ENCODE peak calls at places on chromosomes 6 and 20, in eight cellular contexts. T is A549; K is CD8-positive, alpha-beta memory T cell; N is left ventricle myocardium inferior; C is fibroblast of pulmonary artery; E is IMR-90; O is heart right ventricle; Z is HL-60. Y is an unnamed sample.

GRCh38 chr6:168616807-168617756 is 176.1 kb downstream of the SMOC2 start:
- DNase-seq in T (peak; percentile 10), K (no peak), N (no peak), C (no peak), E (no peak), O (no peak), Z (no peak), Y (no peak)

GRCh38 chr6:7323074-7323473 is 10.1 kb upstream of the SSR1 start:
- DNase-seq in T (no peak), K (no peak), N (no peak), C (no peak), E (no peak), O (no peak), Z (no peak), Y (no peak)

GRCh38 chr20:48467622-48468021 is 360.2 kb downstream of the PREX1 start:
- DNase-seq in T (no peak), K (peak; percentile 40), N (no peak), C (no peak), E (no peak), O (no peak), Z (peak; percentile 14), Y (peak; percentile 20)

GRCh38 chr6:2432258-2432657 is 186.9 kb upstream of the GMDS start:
- DNase-seq in T (peak; percentile 51), K (no peak), N (no peak), C (peak; percentile 72), E (peak; percentile 97), O (no peak), Z (no peak), Y (no peak)

GRCh38 chr6:108502826-108503225 is 57.9 kb upstream of the FOXO3 start:
- DNase-seq in T (no peak), K (no peak), N (no peak), C (no peak), E (no peak), O (no peak), Z (peak; percentile 11), Y (peak; percentile 23)

GRCh38 chr6:148758492-148758891 is 11.7 kb downstream of the UST start:
- DNase-seq in T (no peak), K (no peak), N (no peak), C (no peak), E (no peak), O (no peak), Z (peak; percentile 91), Y (peak; percentile 77)

GRCh38 chr6:127186889-127187288 is 68.4 kb downstream of the RSPO3 start:
- DNase-seq in T (peak; percentile 31), K (peak; percentile 3), N (peak; percentile 78), C (no peak), E (no peak), O (peak; percentile 69), Z (peak; percentile 82), Y (no peak)

GRCh38 chr20:34216382-34216742 is 24.9 kb upstream of the ASIP start:
- DNase-seq in T (no peak), K (no peak), N (no peak), C (no peak), E (no peak), O (no peak), Z (no peak), Y (no peak)

GRCh38 chr6:33162471-33162870 is 29.8 kb downstream of the COL11A2 start:
- DNase-seq in T (no peak), K (no peak), N (no peak), C (no peak), E (no peak), O (no peak), Z (no peak), Y (no peak)

GRCh38 chr6:112150363-112150762 is 63.0 kb downstream of the FAM229B start:
- DNase-seq in T (peak; percentile 1), K (no peak), N (no peak), C (no peak), E (peak; percentile 47), O (no peak), Z (no peak), Y (no peak)

GRCh38 chr20:14879020-14879697 is 541.7 kb upstream of the FLRT3 start:
- DNase-seq in T (peak; percentile 91), K (no peak), N (no peak), C (peak; percentile 70), E (peak; percentile 24), O (no peak), Z (no peak), Y (no peak)

GRCh38 chr20:61628901-61629300 is 376.8 kb downstream of the CDH4 start:
- DNase-seq in T (no peak), K (no peak), N (no peak), C (no peak), E (no peak), O (no peak), Z (no peak), Y (no peak)

GRCh38 chr6:72425003-72425681 is 196.7 kb upstream of the KCNQ5 start:
- DNase-seq in T (no peak), K (no peak), N (no peak), C (peak; percentile 50), E (peak; percentile 93), O (no peak), Z (no peak), Y (no peak)

GRCh38 chr6:125913864-125914351 is 42.7 kb upstream of the HINT3 start:
- DNase-seq in T (peak; percentile 93), K (no peak), N (no peak), C (peak; percentile 92), E (peak; percentile 100), O (no peak), Z (no peak), Y (no peak)

GRCh38 chr6:169975701-169976100 is 224.3 kb downstream of the ERMARD start:
- DNase-seq in T (no peak), K (no peak), N (no peak), C (no peak), E (no peak), O (no peak), Z (no peak), Y (no peak)

GRCh38 chr6:113969888-113970807 is 800 bp downstream of the HDAC2 start:
- DNase-seq in T (peak; percentile 27), K (peak; percentile 30), N (peak; percentile 60), C (peak; percentile 35), E (peak; percentile 35), O (peak; percentile 62), Z (peak; percentile 61), Y (no peak)

DNA sequence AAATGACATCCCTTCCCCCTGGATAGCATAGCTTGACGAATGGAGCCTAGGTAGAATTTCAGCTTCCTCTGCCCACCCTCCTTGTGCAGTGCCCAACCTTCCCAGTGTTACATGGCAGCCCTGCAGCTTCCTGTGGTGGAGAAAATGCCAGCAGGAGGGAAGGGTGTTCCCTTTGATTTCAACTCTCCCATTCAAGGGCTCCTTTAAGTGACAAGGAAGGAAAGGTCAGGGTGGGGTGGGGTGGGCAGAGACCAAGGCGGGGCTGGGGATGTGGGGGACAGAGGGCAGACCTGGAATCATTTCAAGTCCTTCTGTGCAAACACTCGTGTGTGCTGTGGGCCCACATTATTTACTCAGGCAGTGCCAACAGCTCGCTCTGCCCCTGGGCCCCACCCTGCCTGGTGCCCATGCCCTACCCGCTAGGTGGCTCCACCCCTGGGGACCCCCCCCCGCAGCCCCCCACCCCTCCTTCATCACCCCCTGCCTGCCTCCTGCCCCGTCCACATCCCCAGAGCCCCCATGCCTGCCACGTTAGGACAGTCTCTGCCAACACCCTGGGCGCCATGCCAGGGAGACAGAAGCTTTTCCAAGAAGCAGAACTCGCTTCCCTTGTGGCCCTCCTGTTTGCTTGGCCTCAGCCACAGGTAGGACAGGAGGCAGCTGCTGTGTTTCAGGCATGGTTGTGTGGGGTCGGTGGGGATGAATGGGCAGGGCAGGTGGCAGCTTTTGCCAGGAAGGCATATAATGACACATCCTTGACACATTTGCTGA is 9.4 kb downstream of the SPDEF start:
- DNase-seq in T (peak; percentile 73), K (no peak), N (peak; percentile 54), C (peak; percentile 19), E (no peak), O (peak; percentile 66), Z (no peak), Y (no peak)
- H3K4me3 ChIP-seq in T (no peak overlapping the region), K (no peak overlapping the region), N (no peak overlapping the region), C (no peak overlapping the region), E (no peak overlapping the region), O (no peak overlapping the region), Z (no peak overlapping the region), Y (no peak overlapping the region)

GRCh38 chr6:11970114-11970513 is 42.0 kb upstream of the HIVEP1 start:
- DNase-seq in T (no peak), K (no peak), N (no peak), C (no peak), E (no peak), O (no peak), Z (no peak), Y (no peak)

GRCh38 chr6:11972270-11972669 is 39.8 kb upstream of the HIVEP1 start:
- DNase-seq in T (no peak), K (no peak), N (no peak), C (no peak), E (no peak), O (no peak), Z (no peak), Y (peak; percentile 7)

GRCh38 chr6:11968241-11968806 is 43.8 kb upstream of the HIVEP1 start:
- DNase-seq in T (no peak), K (no peak), N (no peak), C (no peak), E (no peak), O (no peak), Z (no peak), Y (no peak)

GRCh38 chr6:11971154-11971553 is 41.0 kb upstream of the HIVEP1 start:
- DNase-seq in T (no peak), K (no peak), N (no peak), C (peak; percentile 90), E (peak; percentile 94), O (no peak), Z (no peak), Y (no peak)

GRCh38 chr6:11969092-11969491 is 43.0 kb upstream of the HIVEP1 start:
- DNase-seq in T (no peak), K (no peak), N (no peak), C (peak; percentile 88), E (peak; percentile 54), O (no peak), Z (no peak), Y (no peak)
- H3K4me3 ChIP-seq in T (no peak overlapping the region), K (no peak overlapping the region), N (peak overlapping the region; percentile 38), C (peak overlapping the region; percentile 45), E (no peak overlapping the region), O (peak overlapping the region; percentile 31), Z (no peak overlapping the region), Y (no peak overlapping the region)

DNA sequence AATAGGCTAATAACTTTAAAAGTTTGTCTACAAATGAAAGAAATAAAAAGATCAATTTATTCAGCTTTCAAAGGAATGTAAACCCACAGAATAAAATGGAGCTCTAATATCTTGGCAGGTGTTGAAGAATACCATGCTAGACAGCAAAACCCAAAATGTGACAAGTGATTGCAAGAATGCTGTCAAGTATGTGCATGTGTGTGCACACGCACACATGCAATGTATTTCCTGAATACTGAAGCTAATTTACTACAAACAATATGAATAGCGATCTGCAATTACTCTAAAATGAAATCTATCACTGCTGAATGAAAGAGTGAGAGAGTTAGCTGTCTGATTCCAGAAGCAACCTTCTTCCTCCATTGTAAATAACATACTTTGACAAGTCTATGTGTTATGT is 179.2 kb upstream of the HSF2 start:
- DNase-seq in T (no peak), K (no peak), N (no peak), C (no peak), E (no peak), O (no peak), Z (no peak), Y (no peak)
- H3K4me3 ChIP-seq in T (no peak overlapping the region), K (no peak overlapping the region), N (no peak overlapping the region), C (no peak overlapping the region), E (no peak overlapping the region), O (no peak overlapping the region), Z (no peak overlapping the region), Y (no peak overlapping the region)

DNA sequence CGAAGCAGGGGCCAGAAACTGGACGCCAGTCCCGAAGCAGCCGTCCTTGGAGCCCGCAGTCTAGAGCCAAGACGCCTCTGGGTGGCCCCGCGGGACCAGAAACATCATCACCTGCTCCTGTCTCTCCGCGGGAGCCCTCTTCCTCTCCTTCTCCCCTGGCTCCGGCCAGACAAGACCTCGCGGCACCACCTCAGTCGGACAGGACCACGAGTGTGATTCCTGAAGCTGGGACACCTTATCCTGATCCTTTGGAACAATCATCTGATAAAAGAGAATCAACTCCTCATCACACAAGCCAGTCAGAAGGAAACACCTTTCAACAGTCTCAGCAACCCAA is 446 bp downstream of the RSPH4A start:
- DNase-seq in T (peak; percentile 7), K (peak; percentile 3), N (no peak), C (no peak), E (no peak), O (peak; percentile 15), Z (no peak), Y (no peak)
- H3K4me3 ChIP-seq in T (peak overlapping the region; percentile 59), K (peak overlapping the region; percentile 86), N (peak overlapping the region; percentile 73), C (peak overlapping the region; percentile 66), E (peak overlapping the region; percentile 42), O (peak overlapping the region; percentile 61), Z (peak overlapping the region; percentile 26), Y (peak overlapping the region; percentile 53)

Y was measured in Jurkat, Clone E6-1.